ENCODE peak calls at places on chromosomes 13 and 19, in six cellular contexts. B is iris pigment epithelial cell, V is anterior cingulate cortex, Q is psoas muscle, P is kidney glomerular epithelial cell, S is LHCN-M2. T is an unnamed sample.

GRCh38 chr19:48501961-48502719 is 9.5 kb downstream of the LMTK3 start:
- DNase-seq in B (peak), V (no peak), Q (no peak), P (peak), S (peak), T (peak)

GRCh38 chr19:42132030-42132628 is at the start of gene POU2F2:
- DNase-seq in B (no peak), V (no peak), Q (peak), P (no peak), S (no peak), T (no peak)

GRCh38 chr19:35169226-35169995 is 14.9 kb downstream of the FXYD5 start:
- DNase-seq in B (no peak), V (no peak), Q (no peak), P (no peak), S (no peak), T (no peak)

GRCh38 chr13:104286566-104287290 is 1220.5 kb upstream of the SLC10A2 start:
- DNase-seq in B (peak), V (no peak), Q (no peak), P (peak), S (no peak), T (no peak)

GRCh38 chr19:334296-335071 is 10.1 kb downstream of the MIER2 start:
- DNase-seq in B (no peak), V (no peak), Q (no peak), P (no peak), S (no peak), T (no peak)

GRCh38 chr13:41053384-41053826 is 7.9 kb upstream of the WBP4 start:
- DNase-seq in B (peak), V (no peak), Q (no peak), P (no peak), S (peak), T (peak)

GRCh38 chr13:106570354-106570822 is 2.5 kb upstream of the ARGLU1 start:
- DNase-seq in B (peak), V (no peak), Q (peak), P (no peak), S (no peak), T (peak)

GRCh38 chr19:800360-801029 is 3.2 kb downstream of the PTBP1 start:
- DNase-seq in B (peak), V (no peak), Q (no peak), P (peak), S (no peak), T (no peak)

GRCh38 chr13:20412761-20413355 is 112.8 kb downstream of the CRYL1 start:
- DNase-seq in B (peak), V (no peak), Q (no peak), P (no peak), S (no peak), T (peak)

GRCh38 chr19:36207605-36208252 is 6.7 kb downstream of the ZNF565 start:
- DNase-seq in B (no peak), V (no peak), Q (no peak), P (no peak), S (no peak), T (no peak)

GRCh38 chr13:61188057-61188456 is 227.6 kb downstream of the PCDH20 start:
- DNase-seq in B (no peak), V (no peak), Q (no peak), P (no peak), S (no peak), T (no peak)

GRCh38 chr19:4897146-4897545 is 5.5 kb downstream of the ARRDC5 start:
- DNase-seq in B (no peak), V (no peak), Q (peak), P (no peak), S (no peak), T (no peak)

GRCh38 chr13:113927661-113928581 is 46.0 kb downstream of the C13orf46 start:
- DNase-seq in B (peak), V (no peak), Q (peak), P (no peak), S (peak), T (peak)

GRCh38 chr13:25652764-25653163 is 281.0 kb downstream of the ATP8A2 start:
- DNase-seq in B (no peak), V (no peak), Q (no peak), P (peak), S (peak), T (no peak)

GRCh38 chr19:35288331-35288730 is 3.6 kb upstream of the MAG start:
- DNase-seq in B (no peak), V (no peak), Q (no peak), P (no peak), S (no peak), T (no peak)

GRCh38 chr19:43812689-43813088 is 10.4 kb upstream of the LYPD5 start:
- DNase-seq in B (no peak), V (no peak), Q (no peak), P (no peak), S (no peak), T (no peak)

GRCh38 chr19:17455308-17455707 is 5.4 kb downstream of the NXNL1 start:
- DNase-seq in B (no peak), V (no peak), Q (no peak), P (no peak), S (no peak), T (no peak)

GRCh38 chr13:21949818-21950429 is 279.1 kb downstream of the FGF9 start:
- DNase-seq in B (no peak), V (no peak), Q (no peak), P (no peak), S (no peak), T (no peak)

T was measured in HCEC 1CT.